ENCODE peak calls at places on chromosomes 2 and 18, in eight cellular contexts. V is CD8-positive, alpha-beta T cell; W is HL-60; S is Peyer's patch; N is hepatocyte; X is BE2C; H is neuronal stem cell; Y is fibroblast of villous mesenchyme. I is an unnamed sample.

GRCh38 chr2:9644603-9645002 is 13.8 kb upstream of the YWHAQ start:
- DNase-seq in V (no peak), W (no peak), S (no peak), N (peak), X (no peak), H (no peak), Y (no peak), I (no peak)

GRCh38 chr2:240789051-240789453 is 31.0 kb downstream of the KIF1A start:
- DNase-seq in V (no peak), W (no peak), S (no peak), N (no peak), X (peak), H (no peak), Y (no peak), I (no peak)

GRCh38 chr2:19750136-19750535 is 151.6 kb downstream of the TTC32 start:
- DNase-seq in V (no peak), W (no peak), S (no peak), N (no peak), X (no peak), H (no peak), Y (no peak), I (no peak)

GRCh38 chr18:57581301-57581934 is 5.1 kb downstream of the FECH start:
- DNase-seq in V (no peak), W (peak), S (peak), N (no peak), X (no peak), H (no peak), Y (no peak), I (no peak)

GRCh38 chr2:239275871-239276812 is 124.7 kb downstream of the HDAC4 start:
- DNase-seq in V (no peak), W (no peak), S (peak), N (no peak), X (peak), H (no peak), Y (peak), I (peak)

GRCh38 chr2:60215295-60215990 is 338.0 kb downstream of the BCL11A start:
- DNase-seq in V (no peak), W (no peak), S (peak), N (peak), X (no peak), H (peak), Y (no peak), I (no peak)

GRCh38 chr2:224570328-224570993 is 14.7 kb downstream of the CUL3 start:
- DNase-seq in V (no peak), W (no peak), S (no peak), N (no peak), X (no peak), H (no peak), Y (peak), I (peak)

GRCh38 chr18:7954229-7954628 is 387.1 kb downstream of the PTPRM start:
- DNase-seq in V (no peak), W (no peak), S (no peak), N (no peak), X (no peak), H (no peak), Y (no peak), I (no peak)

GRCh38 chr2:186349508-186349907 is 136.6 kb upstream of the ZC3H15 start:
- DNase-seq in V (no peak), W (peak), S (no peak), N (peak), X (no peak), H (no peak), Y (peak), I (peak)

GRCh38 chr18:22822841-22823508 is 110.2 kb upstream of the RBBP8 start:
- DNase-seq in V (no peak), W (no peak), S (no peak), N (no peak), X (no peak), H (no peak), Y (no peak), I (no peak)

GRCh38 chr18:74064510-74064909 is 83.1 kb downstream of the FBXO15 start:
- DNase-seq in V (no peak), W (no peak), S (peak), N (no peak), X (no peak), H (no peak), Y (no peak), I (no peak)

GRCh38 chr18:6543330-6543908 is 128.7 kb upstream of the L3MBTL4 start:
- DNase-seq in V (no peak), W (no peak), S (no peak), N (peak), X (no peak), H (no peak), Y (peak), I (peak)

GRCh38 chr2:148048475-148049221 is 27.8 kb downstream of the MBD5 start:
- DNase-seq in V (no peak), W (peak), S (no peak), N (no peak), X (no peak), H (no peak), Y (no peak), I (no peak)

GRCh38 chr2:176139621-176140020 is 10.1 kb downstream of the HOXD8 start:
- DNase-seq in V (no peak), W (no peak), S (no peak), N (no peak), X (no peak), H (no peak), Y (peak), I (no peak)

GRCh38 chr2:74891136-74891764 is 57.3 kb downstream of the HK2 start:
- DNase-seq in V (no peak), W (no peak), S (no peak), N (no peak), X (no peak), H (no peak), Y (no peak), I (no peak)

GRCh38 chr2:43119303-43119702 is 107.1 kb downstream of the ZFP36L2 start:
- DNase-seq in V (no peak), W (no peak), S (no peak), N (no peak), X (no peak), H (no peak), Y (no peak), I (no peak)

GRCh38 chr18:25787281-25787680 is 303.1 kb downstream of the SS18 start:
- DNase-seq in V (no peak), W (no peak), S (no peak), N (no peak), X (no peak), H (no peak), Y (no peak), I (no peak)

GRCh38 chr2:53512071-53512841 is 255.3 kb upstream of the CHAC2 start:
- DNase-seq in V (no peak), W (no peak), S (no peak), N (no peak), X (no peak), H (no peak), Y (peak), I (peak)

GRCh38 chr18:24369420-24369819 is 28.2 kb downstream of the OSBPL1A start:
- DNase-seq in V (no peak), W (no peak), S (no peak), N (no peak), X (no peak), H (no peak), Y (no peak), I (no peak)

GRCh38 chr2:47056374-47056773 is 98.7 kb downstream of the STPG4 start:
- DNase-seq in V (no peak), W (no peak), S (no peak), N (peak), X (peak), H (no peak), Y (peak), I (peak)

GRCh38 chr2:1227289-1227900 is 185.9 kb upstream of the TPO start:
- DNase-seq in V (no peak), W (no peak), S (no peak), N (no peak), X (no peak), H (no peak), Y (no peak), I (no peak)

GRCh38 chr2:85601771-85602475 is 575 bp downstream of the TMEM150A start:
- DNase-seq in V (no peak), W (no peak), S (peak), N (peak), X (no peak), H (no peak), Y (peak), I (peak)

GRCh38 chr18:78521136-78521535 is 458.5 kb upstream of the SALL3 start:
- DNase-seq in V (no peak), W (no peak), S (no peak), N (no peak), X (no peak), H (no peak), Y (no peak), I (no peak)

GRCh38 chr2:32715391-32715841 is 87.6 kb downstream of the TTC27 start:
- DNase-seq in V (no peak), W (no peak), S (no peak), N (no peak), X (no peak), H (no peak), Y (no peak), I (peak)

GRCh38 chr18:3675446-3675845 is 225.5 kb downstream of the TGIF1 start:
- DNase-seq in V (no peak), W (no peak), S (no peak), N (no peak), X (no peak), H (no peak), Y (no peak), I (peak)

GRCh38 chr2:62149708-62150107 is 46.2 kb upstream of the B3GNT2 start:
- DNase-seq in V (no peak), W (no peak), S (no peak), N (peak), X (peak), H (no peak), Y (peak), I (peak)

GRCh38 chr2:36820942-36821605 is 124.6 kb downstream of the VIT start:
- DNase-seq in V (no peak), W (no peak), S (no peak), N (no peak), X (no peak), H (no peak), Y (no peak), I (peak)

GRCh38 chr2:29309090-29310054 is 194.2 kb downstream of the CLIP4 start:
- DNase-seq in V (no peak), W (peak), S (peak), N (peak), X (peak), H (peak), Y (peak), I (peak)

GRCh38 chr2:2791031-2791430 is 460.0 kb upstream of the MYT1L start:
- DNase-seq in V (no peak), W (no peak), S (no peak), N (no peak), X (no peak), H (no peak), Y (no peak), I (no peak)

GRCh38 chr18:39611381-39612090 is 2045.9 kb upstream of the CELF4 start:
- DNase-seq in V (no peak), W (no peak), S (no peak), N (no peak), X (no peak), H (no peak), Y (no peak), I (no peak)

GRCh38 chr2:206160807-206161179 is 1.1 kb downstream of the EEF1B2 start:
- DNase-seq in V (no peak), W (no peak), S (no peak), N (no peak), X (no peak), H (no peak), Y (no peak), I (peak)
- H3K4me3 ChIP-seq in V (peak), W (peak), S (peak), N (peak), X (peak), H (no peak), Y (peak), I (peak)

DNA sequence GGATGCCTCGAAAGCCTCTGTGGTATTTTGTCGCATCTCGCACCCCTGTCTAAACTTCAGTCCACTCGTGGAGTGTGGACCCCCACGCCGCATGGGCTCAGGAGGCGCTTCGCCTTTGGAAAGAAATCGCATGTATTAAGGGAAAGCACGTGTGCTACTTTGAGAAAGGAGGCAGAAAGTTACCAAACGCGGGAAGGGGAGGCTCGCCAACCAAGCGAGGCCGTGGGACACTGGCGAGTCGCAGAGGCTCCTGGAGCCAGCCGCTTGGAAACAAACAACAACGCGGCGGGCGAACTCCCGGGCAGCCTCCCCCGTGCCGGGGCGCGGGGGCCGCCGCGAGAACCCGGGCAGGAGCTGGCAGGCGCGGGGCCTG is 455 bp upstream of the AGAP1 start:
- DNase-seq in V (no peak), W (no peak), S (no peak), N (no peak), X (no peak), H (no peak), Y (peak), I (no peak)
- H3K4me3 ChIP-seq in V (no peak), W (no peak), S (peak), N (peak), X (peak), H (peak), Y (peak), I (peak)

DNA sequence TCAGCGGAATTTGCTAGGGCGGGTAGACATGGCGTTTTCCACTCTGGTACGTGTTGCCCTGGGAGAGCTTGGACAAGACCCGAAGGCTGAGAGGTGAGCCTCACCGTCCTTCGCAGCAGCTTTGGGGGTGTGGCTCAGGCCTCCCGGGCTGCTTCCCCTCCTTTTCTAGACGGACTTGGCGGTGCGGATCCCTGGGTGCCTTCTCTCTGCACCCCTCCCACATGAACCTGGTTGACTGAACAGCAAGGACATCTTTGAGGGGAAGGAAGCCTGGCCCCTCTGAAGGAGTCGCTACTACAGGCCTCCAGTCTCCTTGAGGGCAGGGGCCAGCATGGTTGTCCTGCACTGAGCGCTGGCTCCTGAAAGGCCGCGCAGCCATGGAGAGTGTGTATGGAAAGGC is 9.7 kb downstream of the CNNM4 start:
- DNase-seq in V (no peak), W (no peak), S (no peak), N (no peak), X (no peak), H (no peak), Y (no peak), I (no peak)
- H3K4me3 ChIP-seq in V (no peak), W (no peak), S (no peak), N (no peak), X (no peak), H (no peak), Y (no peak), I (no peak)

GRCh38 chr18:45722899-45723298 is 1.1 kb upstream of the SLC14A1 start:
- DNase-seq in V (peak), W (peak), S (peak), N (peak), X (peak), H (peak), Y (peak), I (peak)

GRCh38 chr18:45727068-45727467 is 3.1 kb downstream of the SLC14A1 start:
- DNase-seq in V (no peak), W (no peak), S (no peak), N (no peak), X (no peak), H (no peak), Y (no peak), I (no peak)

GRCh38 chr18:45723921-45724320 is at the start of gene SLC14A1:
- DNase-seq in V (no peak), W (no peak), S (no peak), N (no peak), X (no peak), H (no peak), Y (no peak), I (no peak)

GRCh38 chr18:45726603-45727002 is 2.6 kb downstream of the SLC14A1 start:
- DNase-seq in V (no peak), W (no peak), S (no peak), N (no peak), X (no peak), H (no peak), Y (peak), I (no peak)

DNA sequence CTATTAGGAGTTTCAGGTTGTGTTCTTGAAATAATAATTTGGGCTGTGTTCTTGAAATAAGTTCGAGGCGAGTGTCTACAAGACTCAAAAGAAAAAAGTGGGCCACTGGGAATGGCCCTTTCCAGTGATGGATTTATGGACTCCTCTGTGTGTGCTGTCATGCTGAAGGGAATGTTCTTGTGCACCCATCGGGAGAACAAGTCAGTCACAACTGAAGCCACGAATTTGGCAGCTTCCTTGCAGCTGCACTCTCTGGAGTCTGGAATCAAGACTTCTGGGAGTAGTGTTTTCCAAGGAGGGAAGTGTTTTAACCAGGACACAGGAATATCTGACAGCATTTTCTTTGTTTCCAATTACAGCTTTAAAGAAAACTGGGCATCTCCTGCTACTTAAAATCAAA is 610 bp downstream of the SLC14A1 start:
- DNase-seq in V (no peak), W (no peak), S (no peak), N (no peak), X (no peak), H (no peak), Y (no peak), I (no peak)
- H3K4me3 ChIP-seq in V (no peak), W (no peak), S (no peak), N (no peak), X (no peak), H (no peak), Y (no peak), I (no peak)

DNA sequence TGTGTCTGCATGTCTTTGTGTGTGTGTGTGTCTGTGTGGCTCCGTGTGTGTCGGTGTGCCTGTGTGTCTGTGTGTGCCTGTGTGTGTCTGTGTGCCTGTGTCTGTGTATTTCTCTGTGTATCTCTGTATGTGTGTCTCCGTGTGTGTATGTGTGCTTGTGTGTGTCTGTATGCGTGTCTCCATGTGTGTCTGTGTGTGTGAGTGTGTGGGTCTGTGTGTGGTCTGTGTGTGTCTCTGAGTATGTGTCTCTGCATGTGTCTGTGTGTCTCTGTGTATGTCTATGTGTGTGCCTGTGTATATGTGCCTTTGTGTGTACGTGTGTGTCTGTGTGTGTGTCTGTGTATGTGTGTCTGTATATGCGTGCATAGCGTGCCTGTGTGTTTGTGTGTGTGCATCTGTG is 45.2 kb downstream of the MYCN start:
- DNase-seq in V (no peak), W (no peak), S (no peak), N (no peak), X (peak), H (no peak), Y (no peak), I (no peak)
- H3K4me3 ChIP-seq in V (no peak), W (no peak), S (no peak), N (no peak), X (no peak), H (peak), Y (no peak), I (no peak)

GRCh38 chr2:236402016-236402784 is 138.0 kb upstream of the ASB18 start:
- DNase-seq in V (no peak), W (no peak), S (no peak), N (no peak), X (no peak), H (no peak), Y (no peak), I (no peak)

GRCh38 chr2:236403125-236403524 is 138.9 kb upstream of the ASB18 start:
- DNase-seq in V (no peak), W (no peak), S (no peak), N (no peak), X (no peak), H (no peak), Y (no peak), I (no peak)

GRCh38 chr2:236405357-236405756 is 141.2 kb upstream of the ASB18 start:
- DNase-seq in V (no peak), W (no peak), S (no peak), N (no peak), X (no peak), H (no peak), Y (no peak), I (no peak)

GRCh38 chr2:236404346-236404745 is 140.1 kb upstream of the ASB18 start:
- DNase-seq in V (no peak), W (no peak), S (no peak), N (no peak), X (no peak), H (no peak), Y (no peak), I (no peak)

DNA sequence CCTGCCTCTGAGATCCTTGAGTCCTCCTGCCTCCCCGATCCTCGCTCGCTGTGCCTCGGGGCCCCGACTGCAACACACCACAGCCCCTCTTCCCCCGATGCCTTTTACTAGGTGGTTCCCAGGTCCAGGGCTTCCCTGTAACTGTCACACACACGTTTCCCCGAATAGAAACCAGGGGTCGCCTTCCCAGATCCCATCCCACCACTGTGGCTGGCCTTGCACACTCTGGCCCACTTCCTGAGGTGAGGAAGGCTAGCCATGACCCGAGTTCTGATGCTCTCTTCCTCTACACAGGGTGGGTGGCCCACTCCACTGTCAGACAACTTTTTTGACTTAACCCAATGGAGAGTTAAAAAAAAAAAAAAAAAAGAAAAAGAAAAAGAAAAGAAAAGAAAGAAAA is 139.6 kb upstream of the ASB18 start:
- DNase-seq in V (no peak), W (no peak), S (no peak), N (no peak), X (no peak), H (no peak), Y (no peak), I (no peak)
- H3K4me3 ChIP-seq in V (no peak), W (no peak), S (no peak), N (no peak), X (no peak), H (peak), Y (no peak), I (no peak)

GRCh38 chr18:80168982-80169381 is 59.9 kb downstream of the ADNP2 start:
- DNase-seq in V (no peak), W (no peak), S (no peak), N (no peak), X (no peak), H (no peak), Y (no peak), I (no peak)

GRCh38 chr18:80171190-80171872 is 62.3 kb downstream of the ADNP2 start:
- DNase-seq in V (peak), W (peak), S (peak), N (peak), X (no peak), H (no peak), Y (peak), I (peak)

GRCh38 chr18:80169607-80170006 is 60.5 kb downstream of the ADNP2 start:
- DNase-seq in V (no peak), W (no peak), S (no peak), N (no peak), X (no peak), H (no peak), Y (no peak), I (no peak)

GRCh38 chr18:80172056-80172455 is 63.0 kb downstream of the ADNP2 start:
- DNase-seq in V (no peak), W (no peak), S (no peak), N (no peak), X (no peak), H (no peak), Y (no peak), I (no peak)

GRCh38 chr18:80170395-80171094 is 61.5 kb downstream of the ADNP2 start:
- DNase-seq in V (no peak), W (no peak), S (no peak), N (no peak), X (no peak), H (no peak), Y (no peak), I (peak)
- H3K4me3 ChIP-seq in V (no peak), W (no peak), S (peak), N (no peak), X (no peak), H (no peak), Y (no peak), I (peak)